ENCODE peak calls at places on chromosomes 1 and 21, in eight cellular contexts. X is A549; U is small intestine; B is transverse colon; M is heart right ventricle; C is CD8-positive, alpha-beta memory T cell; Z is mucosa of descending colon; I is left lung. J is an unnamed sample.

GRCh38 chr1:62210960-62211359 is 16.3 kb downstream of the L1TD1 start:
- DNase-seq in M (no peak), Z (no peak), X (no peak), C (no peak), B (no peak), I (no peak), U (no peak), J (no peak)

GRCh38 chr1:157154291-157154690 is 16.1 kb upstream of the ETV3 start:
- DNase-seq in Z (no peak), I (no peak), B (no peak), M (no peak), C (no peak), X (no peak), U (peak; percentile 68), J (no peak)

GRCh38 chr1:6222644-6223043 is 13.1 kb downstream of the ICMT start:
- DNase-seq in Z (no peak), C (no peak), I (no peak), U (peak; percentile 35), X (no peak), M (peak; percentile 91), B (peak; percentile 39), J (no peak)

GRCh38 chr1:227072991-227073390 is 132.9 kb downstream of the COQ8A start:
- DNase-seq in X (no peak), I (no peak), Z (no peak), M (no peak), U (no peak), B (no peak), C (no peak), J (no peak)

GRCh38 chr1:110829955-110830553 is 42.9 kb upstream of the CD53 start:
- DNase-seq in X (peak; percentile 3), M (no peak), B (no peak), C (peak; percentile 53), Z (no peak), I (no peak), U (peak; percentile 38), J (no peak)

GRCh38 chr1:28966617-28967016 is 52.2 kb downstream of the EPB41 start:
- DNase-seq in C (no peak), I (no peak), B (no peak), Z (no peak), U (peak; percentile 52), X (no peak), M (no peak), J (no peak)

GRCh38 chr1:245871881-245872280 is 635.2 kb downstream of the SMYD3 start:
- DNase-seq in B (no peak), U (no peak), C (no peak), M (no peak), X (no peak), I (no peak), Z (no peak), J (no peak)

GRCh38 chr1:183783896-183784637 is 20.9 kb upstream of the RGL1 start:
- DNase-seq in I (peak; percentile 48), X (no peak), B (peak; percentile 14), Z (no peak), M (peak; percentile 84), C (no peak), U (peak; percentile 7), J (no peak)

GRCh38 chr1:192445849-192446489 is 129.2 kb downstream of the RGS21 start:
- DNase-seq in C (peak; percentile 33), U (peak; percentile 45), B (peak; percentile 38), Z (no peak), X (no peak), M (peak; percentile 48), I (no peak), J (peak; percentile 10)

GRCh38 chr1:235525314-235525713 is 21.1 kb upstream of the B3GALNT2 start:
- DNase-seq in B (no peak), I (no peak), Z (no peak), X (no peak), M (no peak), U (no peak), C (no peak), J (no peak)
- H3K9me3 ChIP-seq in B (no peaks in the 10 kb centered on the region), I (no peaks in the 10 kb centered on the region), Z (no peaks in the 10 kb centered on the region), X (no peaks in the 10 kb centered on the region), M (no peaks in the 10 kb centered on the region), U (no peaks in the 10 kb centered on the region), C (no peaks in the 10 kb centered on the region), J (no peaks in the 10 kb centered on the region)

GRCh38 chr1:92484472-92485373 is 2.0 kb downstream of the GFI1 start:
- DNase-seq in I (peak; percentile 43), Z (peak; percentile 72), C (peak; percentile 60), M (no peak), X (no peak), B (peak; percentile 69), U (no peak), J (peak; percentile 58)
- H3K4me3 ChIP-seq in I (peak overlapping the region; percentile 33), Z (peak overlapping the region; percentile 29), C (peak overlapping the region; percentile 94), M (peak overlapping the region; percentile 51), X (peak overlapping the region; percentile 66), B (no peak overlapping the region), U (peak overlapping the region; percentile 58), J (peak overlapping the region; percentile 83)

DNA sequence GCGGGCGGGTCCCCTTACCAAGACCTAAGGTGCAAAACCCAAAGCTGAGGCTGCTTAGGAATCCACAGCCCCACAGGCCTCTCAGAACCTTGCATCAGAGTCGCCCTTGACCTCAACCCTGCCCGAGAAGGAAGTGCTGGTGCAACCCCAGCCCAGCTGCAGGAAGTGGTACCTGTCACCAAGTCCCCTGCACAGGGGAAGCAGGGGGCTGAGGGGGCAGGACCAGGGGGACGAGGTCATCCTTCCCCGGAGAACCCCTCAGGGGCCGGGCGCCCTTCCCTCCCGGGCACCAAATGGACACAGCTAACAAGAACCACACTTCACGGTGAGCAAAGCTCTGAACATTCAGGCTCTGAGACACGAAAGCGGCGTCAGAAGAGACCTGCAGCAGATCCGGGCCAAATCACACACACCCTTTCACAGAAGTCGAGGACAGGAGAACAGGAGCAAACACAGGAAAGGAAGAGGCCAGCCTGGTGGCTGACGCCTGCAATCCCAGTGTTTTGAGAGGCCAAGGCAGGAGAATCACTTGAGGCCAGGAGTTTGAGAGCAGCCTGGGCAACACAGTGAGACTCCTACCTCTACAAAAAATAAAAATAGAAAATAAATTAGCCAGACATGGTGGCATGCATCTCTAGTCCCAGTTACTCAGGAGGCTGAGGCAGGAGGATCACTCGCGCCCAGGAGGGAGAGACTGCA is 6.4 kb downstream of the ITGB2 start:
- DNase-seq in U (peak; percentile 36), Z (no peak), X (no peak), I (peak; percentile 81), C (peak; percentile 67), M (no peak), B (peak; percentile 51), J (peak; percentile 60)
- H3K4me1 ChIP-seq in U (peaks cover 5% of the 10 kb centered on the region), Z (peaks cover 10% of the 10 kb centered on the region), X (peaks cover 49% of the 10 kb centered on the region), I (peaks cover 91% of the 10 kb centered on the region), C (peaks cover 92% of the 10 kb centered on the region), M (peaks cover 4% of the 10 kb centered on the region), B (peaks cover 27% of the 10 kb centered on the region), J (peaks cover 84% of the 10 kb centered on the region)

GRCh38 chr1:167209044-167209443 is 11.6 kb upstream of the POU2F1 start:
- DNase-seq in U (no peak), X (no peak), M (no peak), B (no peak), I (no peak), Z (no peak), C (no peak), J (no peak)
- H3K9me3 ChIP-seq in U (no peaks in the 10 kb centered on the region), X (peaks cover 6% of the 10 kb centered on the region), M (no peaks in the 10 kb centered on the region), B (peaks cover 10% of the 10 kb centered on the region), I (no peaks in the 10 kb centered on the region), Z (peaks cover 15% of the 10 kb centered on the region), C (no peaks in the 10 kb centered on the region), J (peaks cover 9% of the 10 kb centered on the region)

GRCh38 chr1:215877452-215877951 is 310.4 kb downstream of the KCTD3 start:
- DNase-seq in I (no peak), U (peak; percentile 22), M (no peak), C (no peak), Z (no peak), B (no peak), X (no peak), J (no peak)

GRCh38 chr1:215875236-215875635 is 308.1 kb downstream of the KCTD3 start:
- DNase-seq in C (no peak), M (no peak), U (no peak), Z (no peak), I (no peak), B (no peak), X (no peak), J (no peak)

GRCh38 chr1:215872658-215873057 is 305.6 kb downstream of the KCTD3 start:
- DNase-seq in C (no peak), I (no peak), U (no peak), X (no peak), M (no peak), Z (no peak), B (no peak), J (no peak)

GRCh38 chr1:215878128-215878527 is 311.0 kb downstream of the KCTD3 start:
- DNase-seq in I (no peak), U (peak; percentile 24), C (no peak), M (no peak), Z (no peak), B (no peak), X (no peak), J (no peak)

DNA sequence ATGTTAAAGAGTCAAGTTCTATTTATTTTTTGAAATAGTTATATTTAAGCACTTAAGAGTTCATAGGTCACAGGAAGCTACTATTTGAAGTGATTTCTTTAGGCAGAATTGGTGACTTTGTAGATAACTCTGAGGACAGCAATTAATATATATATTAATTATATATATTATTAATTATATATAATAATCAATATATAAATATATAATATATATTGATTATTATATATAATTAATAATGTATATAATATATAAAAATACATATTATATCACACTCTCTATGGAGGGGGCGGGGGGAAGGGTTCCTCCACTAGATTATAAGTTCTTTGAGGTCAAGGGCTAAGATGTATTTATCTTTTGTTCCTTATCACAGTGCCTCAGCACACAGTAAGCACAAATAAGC is 308.6 kb downstream of the KCTD3 start:
- DNase-seq in X (no peak), I (no peak), C (no peak), Z (no peak), B (no peak), M (no peak), U (no peak), J (no peak)
- H3K4me3 ChIP-seq in X (no peak overlapping the region), I (no peak overlapping the region), C (no peak overlapping the region), Z (no peak overlapping the region), B (no peak overlapping the region), M (no peak overlapping the region), U (no peak overlapping the region), J (no peak overlapping the region)

J was measured in naive thymus-derived CD4-positive, alpha-beta T cell.